ENCODE peak calls at places on chromosomes 2 and 18, in seven cellular contexts. W is lower lobe of right lung; L is upper lobe of left lung; F is PC-9; T is ovary; P is CD4-positive, alpha-beta memory T cell; O is CD8-positive, alpha-beta memory T cell. H is an unnamed sample. For H3K27me3 and H3K9me3, the result is how much of the 10 kb centered on the place peaks cover.

GRCh38 chr2:223797073-223797472 is 40.3 kb downstream of the AP1S3 start:
- DNase-seq in W (no peak), L (no peak), F (peak), T (no peak), P (no peak), O (no peak), H (no peak)

GRCh38 chr2:39368846-39369245 is 68.2 kb downstream of the MAP4K3 start:
- DNase-seq in W (no peak), L (no peak), F (no peak), T (no peak), P (no peak), O (no peak), H (no peak)

GRCh38 chr2:127027715-127028114 is 79.2 kb downstream of the BIN1 start:
- DNase-seq in W (no peak), L (no peak), F (no peak), T (no peak), P (no peak), O (no peak), H (no peak)

GRCh38 chr2:228417966-228418365 is 236.5 kb upstream of the SPHKAP start:
- DNase-seq in W (no peak), L (no peak), F (no peak), T (no peak), P (no peak), O (no peak), H (no peak)

GRCh38 chr2:156826342-156826933 is 390.3 kb downstream of the GPD2 start:
- DNase-seq in W (no peak), L (no peak), F (no peak), T (peak), P (no peak), O (no peak), H (no peak)

GRCh38 chr18:51833850-51834249 is 506.1 kb upstream of the DCC start:
- DNase-seq in W (no peak), L (no peak), F (no peak), T (no peak), P (no peak), O (no peak), H (no peak)

GRCh38 chr2:102226171-102226570 is 39.3 kb downstream of the IL1RL2 start:
- DNase-seq in W (no peak), L (no peak), F (no peak), T (no peak), P (no peak), O (no peak), H (no peak)

GRCh38 chr2:162582357-162582798 is 238.4 kb downstream of the GCA start:
- DNase-seq in W (no peak), L (peak), F (peak), T (no peak), P (no peak), O (no peak), H (no peak)

GRCh38 chr2:125405816-125406215 is 1250.1 kb upstream of the GYPC start:
- DNase-seq in W (no peak), L (no peak), F (peak), T (no peak), P (no peak), O (no peak), H (no peak)

GRCh38 chr2:239343460-239343859 is 57.4 kb downstream of the HDAC4 start:
- DNase-seq in W (no peak), L (no peak), F (no peak), T (no peak), P (no peak), O (no peak), H (no peak)

GRCh38 chr18:79791141-79791972 is 6.4 kb upstream of the KCNG2 start:
- DNase-seq in W (no peak), L (peak), F (peak), T (no peak), P (no peak), O (no peak), H (no peak)

GRCh38 chr18:400466-400865 is 100.0 kb downstream of the COLEC12 start:
- DNase-seq in W (no peak), L (peak), F (peak), T (no peak), P (no peak), O (no peak), H (no peak)

GRCh38 chr2:200044453-200044852 is 89.1 kb downstream of the MAIP1 start:
- DNase-seq in W (no peak), L (no peak), F (no peak), T (no peak), P (no peak), O (no peak), H (no peak)

GRCh38 chr2:96330407-96330806 is 5.2 kb upstream of the NCAPH start:
- DNase-seq in W (no peak), L (peak), F (peak), T (no peak), P (no peak), O (no peak), H (no peak)

GRCh38 chr2:42328148-42328833 is 32.7 kb downstream of the COX7A2L start:
- DNase-seq in W (no peak), L (no peak), F (no peak), T (no peak), P (peak), O (peak), H (no peak)

GRCh38 chr2:227164745-227165350 is 424 bp downstream of the COL4A3 start:
- DNase-seq in W (no peak), L (peak), F (no peak), T (peak), P (peak), O (no peak), H (no peak)

GRCh38 chr18:73975266-73975665 is 172.4 kb downstream of the FBXO15 start:
- DNase-seq in W (no peak), L (no peak), F (no peak), T (no peak), P (no peak), O (no peak), H (no peak)

GRCh38 chr2:73981081-73981968 is 3.4 kb upstream of the TET3 start:
- DNase-seq in W (peak), L (peak), F (no peak), T (peak), P (no peak), O (no peak), H (no peak)

GRCh38 chr2:236680461-236680860 is 110.8 kb downstream of the ACKR3 start:
- DNase-seq in W (no peak), L (no peak), F (no peak), T (no peak), P (no peak), O (no peak), H (no peak)

GRCh38 chr2:236684534-236685256 is 115.1 kb downstream of the ACKR3 start:
- DNase-seq in W (no peak), L (no peak), F (no peak), T (no peak), P (no peak), O (no peak), H (no peak)

GRCh38 chr2:236679906-236680305 is 110.3 kb downstream of the ACKR3 start:
- DNase-seq in W (no peak), L (no peak), F (no peak), T (no peak), P (no peak), O (no peak), H (no peak)

GRCh38 chr2:236685361-236685760 is 115.7 kb downstream of the ACKR3 start:
- DNase-seq in W (no peak), L (no peak), F (no peak), T (no peak), P (no peak), O (no peak), H (no peak)

GRCh38 chr2:236682651-236683422 is 113.2 kb downstream of the ACKR3 start:
- DNase-seq in W (no peak), L (no peak), F (no peak), T (peak), P (no peak), O (no peak), H (no peak)
- H3K27me3 ChIP-seq in W (under half), L (under half), F (under half), T (under half), P (under half), O (under half), H (under half)

DNA sequence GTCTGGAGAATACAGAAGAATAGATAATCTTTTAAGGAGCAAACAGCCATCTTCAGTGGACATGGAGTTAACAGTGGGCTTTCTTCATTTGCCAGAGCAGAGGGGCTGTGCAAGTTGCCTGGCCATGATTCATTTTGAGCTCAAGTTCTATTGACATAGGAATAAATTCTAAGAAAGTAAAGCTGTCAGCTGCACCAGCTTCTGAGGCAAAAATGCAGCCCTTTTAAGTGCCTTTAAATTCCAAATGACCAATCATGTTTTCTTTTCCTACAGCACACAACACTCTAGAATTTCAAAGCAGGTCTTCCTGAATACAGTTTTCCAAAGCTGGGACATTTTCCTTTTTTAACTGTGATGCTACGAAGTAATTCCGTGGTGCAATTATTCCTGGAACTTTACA is 246.4 kb upstream of the NT5C1B start:
- DNase-seq in W (no peak), L (no peak), F (no peak), T (no peak), P (no peak), O (no peak), H (no peak)
- H3K9me3 ChIP-seq in W (under half), L (under half), F (under half), T (under half), P (under half), O (under half), H (under half)

DNA sequence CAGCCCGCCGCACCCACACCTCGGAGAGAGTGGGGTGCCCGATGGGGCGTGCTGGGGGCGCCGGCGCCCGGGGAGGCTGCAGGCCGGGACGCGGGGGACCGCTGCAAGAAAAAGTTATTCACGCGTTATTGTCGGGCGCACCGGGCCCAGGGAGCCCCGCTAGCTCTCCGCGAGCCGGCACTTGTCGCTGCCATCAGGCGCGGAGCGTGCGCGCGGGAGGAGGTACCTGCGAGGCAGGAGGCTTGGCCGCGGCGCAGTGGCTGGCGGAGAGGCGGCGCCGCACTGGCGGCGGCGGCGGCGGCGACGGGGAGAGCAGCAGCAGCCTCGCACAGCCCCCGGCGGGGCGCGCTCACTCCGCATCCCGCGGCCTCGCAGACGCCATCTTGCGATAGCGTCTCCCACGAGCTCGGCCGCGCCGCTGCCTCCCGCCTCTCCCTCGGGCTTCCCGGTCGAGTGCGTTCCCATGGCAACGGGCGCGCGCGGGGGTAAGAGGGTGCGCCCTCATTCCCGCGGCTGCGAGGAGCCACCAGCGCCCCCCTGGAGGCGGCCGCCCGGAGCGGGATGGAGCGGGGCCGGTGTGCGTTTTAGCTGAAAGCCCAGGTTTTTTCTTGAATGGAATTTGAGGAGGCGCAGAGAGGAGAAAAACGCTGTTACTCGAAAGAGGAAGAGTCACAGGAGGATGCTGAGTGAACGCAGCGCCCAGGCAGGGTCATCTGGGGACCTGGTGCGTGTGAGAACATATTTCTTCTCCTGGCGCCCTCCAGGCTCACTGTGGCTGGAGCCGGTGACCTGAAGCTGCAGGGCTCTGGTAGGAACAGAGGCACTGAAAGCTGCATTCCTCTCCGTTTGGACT is at the start of gene CHN1:
- DNase-seq in W (peak), L (peak), F (peak), T (peak), P (peak), O (peak), H (peak)
- H3K27me3 ChIP-seq in W (under half), L (under half), F (under half), T (under half), P (under half), O (under half), H (under half)

DNA sequence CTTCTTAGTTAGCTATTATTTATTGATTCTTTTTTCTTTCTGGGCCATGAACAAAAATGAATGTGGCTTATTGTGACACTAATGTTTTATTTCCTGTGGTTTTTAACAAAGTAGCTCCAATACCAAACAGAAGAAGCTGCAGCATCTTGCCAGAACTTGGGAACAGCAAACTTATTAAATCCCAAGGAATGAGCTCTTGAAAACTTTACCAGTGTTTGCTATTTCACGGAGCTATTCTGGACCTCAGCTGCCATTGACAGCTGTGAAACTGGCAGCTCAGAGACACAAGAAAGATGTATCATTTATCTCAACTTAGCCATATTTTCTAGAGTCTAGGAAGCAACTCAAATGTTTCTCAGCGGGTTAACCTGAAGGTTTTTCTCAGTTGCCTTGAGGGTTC is 91.0 kb upstream of the NEUROD1 start:
- DNase-seq in W (no peak), L (no peak), F (no peak), T (no peak), P (no peak), O (no peak), H (no peak)
- H3K9me3 ChIP-seq in W (under half), L (under half), F (under half), T (under half), P (under half), O (under half), H (under half)

GRCh38 chr18:59220164-59220783 is 316 bp downstream of the GRP start:
- DNase-seq in W (no peak), L (no peak), F (no peak), T (no peak), P (no peak), O (no peak), H (no peak)
- H3K27me3 ChIP-seq in W (half or more), L (under half), F (half or more), T (under half), P (under half), O (under half), H (half or more)

DNA sequence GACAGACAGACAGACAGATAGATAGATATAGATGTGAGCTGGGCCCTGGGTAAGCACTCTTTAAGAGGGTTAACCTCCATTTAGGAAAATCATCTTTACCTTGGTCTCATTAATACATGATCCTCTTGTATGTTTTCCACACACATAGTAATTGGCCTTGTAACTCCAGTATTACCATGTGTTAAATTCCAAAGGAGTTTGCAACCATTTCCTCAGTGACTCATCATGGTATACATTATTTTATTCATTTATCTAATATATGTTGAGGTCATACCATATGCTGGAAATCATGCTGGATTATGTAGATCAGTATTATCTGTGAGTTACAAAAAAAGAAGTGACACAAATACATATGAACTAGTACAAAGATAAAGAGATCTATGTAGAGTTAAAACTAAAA is 504.3 kb downstream of the DCC start:
- DNase-seq in W (no peak), L (no peak), F (no peak), T (no peak), P (no peak), O (no peak), H (no peak)
- H3K9me3 ChIP-seq in W (under half), L (under half), F (under half), T (under half), P (under half), O (under half), H (under half)

GRCh38 chr18:55586841-55587240 is 1.2 kb downstream of the TCF4 start:
- DNase-seq in W (no peak), L (no peak), F (no peak), T (no peak), P (no peak), O (no peak), H (no peak)

GRCh38 chr18:55587341-55588000 is 521 bp downstream of the TCF4 start:
- DNase-seq in W (no peak), L (no peak), F (no peak), T (peak), P (no peak), O (peak), H (no peak)

GRCh38 chr18:55589625-55590291 is 1.8 kb upstream of the TCF4 start:
- DNase-seq in W (peak), L (peak), F (peak), T (peak), P (peak), O (peak), H (peak)

GRCh38 chr18:55588001-55588875 is at the start of gene TCF4:
- DNase-seq in W (peak), L (peak), F (no peak), T (peak), P (no peak), O (peak), H (peak)

GRCh38 chr18:55588876-55589595 is 1.0 kb upstream of the TCF4 start:
- DNase-seq in W (no peak), L (no peak), F (no peak), T (no peak), P (no peak), O (peak), H (no peak)
- H3K27me3 ChIP-seq in W (under half), L (under half), F (under half), T (under half), P (under half), O (under half), H (under half)